ENCODE peak calls at places on chromosomes 7 and 10, in four cellular contexts. H is pancreas, T is aorta, B is tibial artery. A is an unnamed sample.
A peak's percentile ranks its signal among the peaks of the same experiment; 100 is the strongest.

GRCh38 chr10:4650109-4650508 is 175.9 kb upstream of the AKR1E2 start:
- DNase-seq in H (no peak), B (no peak), T (no peak), A (no peak)

GRCh38 chr10:132710746-132711617 is 75.0 kb downstream of the NKX6-2 start:
- DNase-seq in H (no peak), T (peak; percentile 26), B (peak; percentile 37), A (peak; percentile 9)

GRCh38 chr7:134427896-134428295 is 31.0 kb downstream of the AKR1B1 start:
- DNase-seq in T (no peak), H (no peak), B (no peak), A (no peak)

GRCh38 chr7:43535810-43536585 is 46.9 kb upstream of the STK17A start:
- DNase-seq in H (no peak), B (no peak), T (no peak), A (no peak)

GRCh38 chr7:112157072-112157471 is 49.1 kb downstream of the DOCK4 start:
- DNase-seq in H (no peak), B (no peak), T (no peak), A (no peak)

GRCh38 chr7:140653319-140654108 is 12.9 kb upstream of the DENND2A start:
- DNase-seq in H (peak; percentile 54), T (peak; percentile 64), B (peak; percentile 64), A (peak; percentile 90)

GRCh38 chr10:53090725-53091124 is 318.1 kb upstream of the MBL2 start:
- DNase-seq in T (no peak), H (no peak), B (no peak), A (no peak)

GRCh38 chr10:122062831-122063674 is 74.1 kb downstream of the TACC2 start:
- DNase-seq in B (peak; percentile 96), T (peak; percentile 82), H (peak; percentile 88), A (peak; percentile 76)

GRCh38 chr7:145557805-145558204 is 558.8 kb upstream of the CNTNAP2 start:
- DNase-seq in B (no peak), H (no peak), T (no peak), A (no peak)

GRCh38 chr7:155963771-155964195 is 151.5 kb upstream of the SHH start:
- DNase-seq in H (no peak), B (no peak), T (no peak), A (no peak)

GRCh38 chr7:70694909-70695803 is 436.8 kb upstream of the GALNT17 start:
- DNase-seq in B (peak; percentile 68), H (peak; percentile 5), T (peak; percentile 54), A (peak; percentile 57)

GRCh38 chr7:79652619-79653018 is 199.2 kb upstream of the MAGI2 start:
- DNase-seq in H (no peak), B (no peak), T (no peak), A (no peak)

GRCh38 chr7:27179503-27180430 is 5.3 kb downstream of the HOXA11 start:
- DNase-seq in B (peak; percentile 89), T (peak; percentile 72), H (no peak), A (no peak)

GRCh38 chr10:29473087-29473356 is 161.7 kb downstream of the SVIL start:
- DNase-seq in B (no peak), T (no peak), H (no peak), A (no peak)

GRCh38 chr7:74516214-74516613 is 62.5 kb downstream of the GTF2IRD1 start:
- DNase-seq in B (no peak), H (no peak), T (no peak), A (no peak)

GRCh38 chr10:86958831-86959736 is 685 bp downstream of the SNCG start:
- DNase-seq in H (no peak), B (peak; percentile 88), T (peak; percentile 81), A (peak; percentile 53)

GRCh38 chr7:146902728-146903127 is 786.1 kb downstream of the CNTNAP2 start:
- DNase-seq in T (no peak), H (no peak), B (no peak), A (no peak)

GRCh38 chr7:151207796-151208195 is 2.5 kb downstream of the H2BK1 start:
- DNase-seq in H (no peak), T (no peak), B (no peak), A (no peak)

GRCh38 chr10:126924915-126925300 is 19.7 kb downstream of the DOCK1 start:
- DNase-seq in B (no peak), T (no peak), H (no peak), A (no peak)

GRCh38 chr10:30134546-30134945 is 75.2 kb upstream of the JCAD start:
- DNase-seq in T (no peak), B (no peak), H (no peak), A (no peak)

GRCh38 chr7:134618756-134619530 is 27.7 kb upstream of the BPGM start:
- DNase-seq in T (no peak), H (no peak), B (no peak), A (no peak)

GRCh38 chr10:71860243-71861029 is 9.4 kb upstream of the PSAP start:
- DNase-seq in T (peak; percentile 97), B (peak; percentile 99), H (peak; percentile 77), A (peak; percentile 91)

GRCh38 chr10:71677261-71677660 is 42.3 kb downstream of the C10orf105 start:
- DNase-seq in H (no peak), B (no peak), T (no peak), A (no peak)

GRCh38 chr7:112414855-112415490 is 35.3 kb upstream of the IFRD1 start:
- DNase-seq in H (no peak), B (no peak), T (no peak), A (no peak)

GRCh38 chr10:16945566-16945965 is 128.3 kb upstream of the RSU1 start:
- DNase-seq in T (no peak), B (no peak), H (no peak), A (no peak)

GRCh38 chr7:99473315-99473596 is 566 bp downstream of the ZNF789 start:
- DNase-seq in H (no peak), T (peak; percentile 40), B (no peak), A (no peak)

GRCh38 chr7:149496642-149497391 is 792 bp downstream of the ZNF746 start:
- DNase-seq in B (no peak), T (peak; percentile 71), H (peak; percentile 44), A (peak; percentile 70)

GRCh38 chr7:71900556-71900955 is 511.6 kb downstream of the CALN1 start:
- DNase-seq in H (no peak), T (no peak), B (no peak), A (no peak)

GRCh38 chr7:148611692-148612091 is 21.1 kb downstream of the C7orf33 start:
- DNase-seq in T (no peak), H (no peak), B (no peak), A (no peak)

GRCh38 chr7:117350027-117350426 is 27.2 kb upstream of the WNT2 start:
- DNase-seq in T (no peak), H (no peak), B (no peak), A (no peak)

GRCh38 chr10:103918053-103918846 is at the start of gene STN1:
- DNase-seq in T (peak; percentile 98), H (peak; percentile 97), B (peak; percentile 99), A (peak; percentile 99)

GRCh38 chr10:103917326-103918052 is 495 bp downstream of the STN1 start:
- DNase-seq in B (peak; percentile 79), H (peak; percentile 50), T (peak; percentile 68), A (peak; percentile 72)

GRCh38 chr10:103915794-103916193 is 2.2 kb downstream of the STN1 start:
- DNase-seq in B (no peak), T (no peak), H (no peak), A (no peak)

GRCh38 chr10:103916901-103917300 is 1.1 kb downstream of the STN1 start:
- DNase-seq in T (no peak), B (no peak), H (peak; percentile 47), A (no peak)

GRCh38 chr10:103916254-103916653 is 1.7 kb downstream of the STN1 start:
- DNase-seq in H (no peak), T (no peak), B (no peak), A (no peak)
- H3K4me3 ChIP-seq in H (no peak overlapping the region), T (no peak overlapping the region), B (peak overlapping the region; percentile 75), A (no peak overlapping the region)

DNA sequence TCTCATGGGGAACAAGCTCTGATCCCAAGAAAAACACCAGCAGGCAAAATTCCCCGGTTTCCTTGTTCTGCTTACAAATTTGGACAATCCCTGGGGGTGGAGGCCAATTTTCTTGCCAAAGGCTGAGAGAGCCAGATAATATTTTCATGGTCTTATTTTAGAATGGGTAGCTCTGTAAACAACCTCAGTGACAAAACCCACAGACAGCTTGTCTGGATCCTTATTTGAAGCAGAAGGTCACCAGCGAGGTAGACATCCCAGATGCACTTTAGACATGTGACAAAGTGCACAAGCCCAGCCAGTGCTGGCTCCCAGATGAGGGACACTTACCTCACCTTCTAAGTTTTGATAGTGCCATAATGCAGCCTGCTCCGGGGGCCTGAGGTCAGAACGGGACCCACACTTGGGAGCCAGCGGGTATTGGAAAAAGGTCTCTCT is 102.6 kb upstream of the DDC start:
- DNase-seq in B (peak; percentile 88), T (peak; percentile 66), H (no peak), A (no peak)
- H3K27ac ChIP-seq in B (peak overlapping the region; percentile 83), T (no peak overlapping the region), H (peak overlapping the region; percentile 43), A (peak overlapping the region; percentile 70)

GRCh38 chr10:32982911-32983310 is 24.9 kb upstream of the ITGB1 start:
- DNase-seq in B (no peak), H (no peak), T (no peak), A (no peak)

GRCh38 chr10:32982293-32982709 is 24.3 kb upstream of the ITGB1 start:
- DNase-seq in T (no peak), H (no peak), B (no peak), A (no peak)

GRCh38 chr10:32980558-32981468 is 22.8 kb upstream of the ITGB1 start:
- DNase-seq in H (peak; percentile 83), B (peak; percentile 95), T (peak; percentile 96), A (peak; percentile 93)

GRCh38 chr10:32980242-32980557 is 22.2 kb upstream of the ITGB1 start:
- DNase-seq in B (no peak), H (no peak), T (no peak), A (no peak)

GRCh38 chr10:32981760-32982159 is 23.7 kb upstream of the ITGB1 start:
- DNase-seq in T (no peak), H (peak; percentile 67), B (no peak), A (peak; percentile 54)
- H3K4me1 ChIP-seq in T (no peaks in the 10 kb centered on the region), H (peaks cover 21% of the 10 kb centered on the region), B (peaks cover 5% of the 10 kb centered on the region), A (peaks cover 3% of the 10 kb centered on the region)

GRCh38 chr7:5497158-5498103 is 73.8 kb upstream of the TNRC18 start:
- DNase-seq in T (no peak), B (no peak), H (no peak), A (no peak)

GRCh38 chr7:5494683-5495561 is 71.3 kb upstream of the TNRC18 start:
- DNase-seq in B (peak; percentile 87), H (peak; percentile 62), T (peak; percentile 82), A (peak; percentile 78)

GRCh38 chr7:5492249-5493020 is 68.8 kb upstream of the TNRC18 start:
- DNase-seq in B (no peak), H (no peak), T (no peak), A (no peak)

GRCh38 chr7:5494320-5494682 is 70.7 kb upstream of the TNRC18 start:
- DNase-seq in T (no peak), B (no peak), H (no peak), A (no peak)

DNA sequence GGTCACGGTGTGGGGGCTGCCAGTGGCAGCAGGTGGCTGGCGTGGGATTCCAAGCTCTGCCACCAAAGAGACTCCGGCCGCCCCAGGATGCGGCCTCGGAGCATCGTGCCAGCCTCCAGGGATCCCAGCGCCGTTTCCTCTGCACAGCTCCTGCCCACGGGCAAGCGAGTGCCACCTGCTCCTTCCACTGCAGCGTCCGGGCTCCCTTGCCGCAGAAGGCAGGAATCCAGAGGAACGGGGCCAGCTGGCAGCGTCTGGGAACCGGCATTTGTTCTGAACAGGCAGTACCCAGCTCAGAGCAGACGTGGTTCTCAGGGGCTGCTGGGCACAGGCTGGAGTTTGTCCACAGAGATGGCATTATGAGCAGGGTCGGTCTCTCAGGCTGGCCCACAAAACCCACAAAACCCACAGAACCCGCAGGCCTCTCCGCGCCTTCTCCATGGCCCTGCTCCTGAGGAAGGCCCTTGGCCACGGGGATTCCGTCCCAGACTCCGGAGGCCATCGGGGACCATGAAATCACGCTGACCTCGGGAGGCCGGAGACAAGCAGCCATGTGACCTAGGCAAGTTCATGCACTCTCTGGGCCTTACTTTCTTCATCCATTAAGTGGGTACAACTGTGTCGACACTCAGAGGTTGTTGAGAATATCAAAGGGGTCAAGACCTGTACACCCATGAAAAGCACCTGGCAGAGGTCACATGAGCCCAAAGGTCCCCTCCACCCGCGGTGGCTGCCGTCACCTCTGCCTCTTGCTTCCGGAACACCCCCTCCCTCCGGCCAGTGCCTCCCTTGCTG is 72.1 kb upstream of the TNRC18 start:
- DNase-seq in H (peak; percentile 85), T (peak; percentile 87), B (peak; percentile 97), A (peak; percentile 90)
- H3K4me3 ChIP-seq in H (no peak overlapping the region), T (no peak overlapping the region), B (peak overlapping the region; percentile 49), A (no peak overlapping the region)

A was measured in right lobe of liver.